ENCODE peak calls at places on chromosome 10, in nine cellular contexts. E, C, A, P, M, Z, X, H and O are unnamed samples.

GRCh38 chr10:23095966-23096813 is 811 bp downstream of the MSRB2 start:
- DNase-seq in Z (peak; percentile 78), M (peak; percentile 59), C (no peak), E (peak; percentile 35), P (no peak), H (peak; percentile 57), X (peak; percentile 86), A (peak; percentile 49), O (peak; percentile 26)

GRCh38 chr10:132291826-132292225 is 15.9 kb downstream of the STK32C start:
- DNase-seq in X (no peak), C (peak; percentile 16), M (no peak), P (no peak), H (no peak), A (no peak), Z (peak; percentile 16), E (no peak), O (no peak)

GRCh38 chr10:97596101-97597055 is 6.9 kb downstream of the C10orf62 start:
- DNase-seq in A (no peak), P (peak; percentile 15), Z (no peak), E (peak; percentile 94), M (peak; percentile 69), C (no peak), H (no peak), X (no peak), O (peak; percentile 50)

GRCh38 chr10:122286872-122287271 is 15.8 kb downstream of the BTBD16 start:
- DNase-seq in A (peak; percentile 86), X (peak; percentile 76), P (peak; percentile 48), Z (no peak), M (peak; percentile 60), H (no peak), C (no peak), E (no peak), O (peak; percentile 51)

GRCh38 chr10:100508691-100509150 is 10.9 kb downstream of the SEC31B start:
- DNase-seq in E (peak; percentile 67), Z (no peak), M (no peak), P (peak; percentile 24), H (peak; percentile 47), A (peak; percentile 76), C (peak; percentile 56), X (peak; percentile 46), O (no peak)

GRCh38 chr10:127971973-127972615 is 65.2 kb downstream of the PTPRE start:
- DNase-seq in E (no peak), X (peak; percentile 74), C (no peak), P (no peak), M (no peak), A (no peak), Z (no peak), H (no peak), O (no peak)

GRCh38 chr10:60572511-60573194 is 183.0 kb upstream of the ANK3 start:
- DNase-seq in H (peak; percentile 85), Z (peak; percentile 36), M (no peak), C (no peak), X (no peak), P (peak; percentile 47), E (peak; percentile 59), A (peak; percentile 82), O (peak; percentile 66)

GRCh38 chr10:64571053-64571452 is 1049.9 kb downstream of the REEP3 start:
- DNase-seq in X (no peak), C (no peak), E (no peak), H (no peak), P (no peak), Z (no peak), A (no peak), M (no peak), O (no peak)

GRCh38 chr10:21083861-21084260 is 186.8 kb upstream of the NEBL start:
- DNase-seq in C (no peak), Z (no peak), E (peak; percentile 85), A (no peak), H (no peak), M (no peak), X (no peak), P (no peak), O (peak; percentile 38)

GRCh38 chr10:44176311-44176710 is 208.6 kb downstream of the CXCL12 start:
- DNase-seq in C (no peak), M (no peak), E (no peak), X (no peak), P (no peak), H (no peak), Z (no peak), A (no peak), O (no peak)

GRCh38 chr10:130138479-130138866 is 2.3 kb downstream of the GLRX3 start:
- DNase-seq in C (no peak), P (no peak), A (no peak), X (no peak), H (no peak), M (no peak), Z (no peak), E (peak; percentile 100), O (no peak)

GRCh38 chr10:86512137-86512536 is 9.5 kb downstream of the WAPL start:
- DNase-seq in A (no peak), P (no peak), Z (no peak), X (no peak), M (no peak), E (no peak), H (no peak), C (no peak), O (no peak)

GRCh38 chr10:132487241-132488135 is 50.1 kb upstream of the INPP5A start:
- DNase-seq in X (no peak), C (no peak), A (no peak), M (no peak), E (no peak), Z (peak; percentile 35), P (no peak), H (no peak), O (no peak)

GRCh38 chr10:79380125-79380917 is 33.1 kb downstream of the PPIF start:
- DNase-seq in X (peak; percentile 91), M (peak; percentile 42), H (no peak), E (peak; percentile 21), Z (peak; percentile 65), P (no peak), C (no peak), A (no peak), O (no peak)

GRCh38 chr10:34088208-34088794 is 726.8 kb downstream of the PARD3 start:
- DNase-seq in P (no peak), H (no peak), E (no peak), X (no peak), C (no peak), A (no peak), Z (no peak), M (no peak), O (no peak)

GRCh38 chr10:110790913-110791525 is 80.7 kb upstream of the PDCD4 start:
- DNase-seq in Z (no peak), A (no peak), H (no peak), E (no peak), C (no peak), M (no peak), P (peak; percentile 29), X (peak; percentile 5), O (no peak)
- H3K4me3 ChIP-seq in Z (no peak overlapping the region), A (no peak overlapping the region), H (no peak overlapping the region), E (no peak overlapping the region), C (no peak overlapping the region), M (no peak overlapping the region), P (no peak overlapping the region), X (no peak overlapping the region), O (no peak overlapping the region)

GRCh38 chr10:48604408-48605263 is at the start of gene ARHGAP22:
- DNase-seq in E (no peak), X (peak; percentile 86), C (peak; percentile 35), A (no peak), Z (peak; percentile 58), H (peak; percentile 50), M (peak; percentile 66), P (no peak), O (no peak)

GRCh38 chr10:48604039-48604407 is 850 bp downstream of the ARHGAP22 start:
- DNase-seq in A (no peak), M (peak; percentile 16), C (peak; percentile 5), P (no peak), Z (no peak), E (no peak), H (no peak), X (peak; percentile 74), O (no peak)

GRCh38 chr10:48602401-48603135 is 2.3 kb downstream of the ARHGAP22 start:
- DNase-seq in X (peak; percentile 29), H (no peak), C (no peak), E (no peak), M (no peak), Z (no peak), P (no peak), A (no peak), O (no peak)

GRCh38 chr10:48605264-48605615 is 367 bp upstream of the ARHGAP22 start:
- DNase-seq in C (no peak), X (no peak), P (no peak), A (no peak), M (no peak), E (peak; percentile 38), Z (no peak), H (no peak), O (no peak)

DNA sequence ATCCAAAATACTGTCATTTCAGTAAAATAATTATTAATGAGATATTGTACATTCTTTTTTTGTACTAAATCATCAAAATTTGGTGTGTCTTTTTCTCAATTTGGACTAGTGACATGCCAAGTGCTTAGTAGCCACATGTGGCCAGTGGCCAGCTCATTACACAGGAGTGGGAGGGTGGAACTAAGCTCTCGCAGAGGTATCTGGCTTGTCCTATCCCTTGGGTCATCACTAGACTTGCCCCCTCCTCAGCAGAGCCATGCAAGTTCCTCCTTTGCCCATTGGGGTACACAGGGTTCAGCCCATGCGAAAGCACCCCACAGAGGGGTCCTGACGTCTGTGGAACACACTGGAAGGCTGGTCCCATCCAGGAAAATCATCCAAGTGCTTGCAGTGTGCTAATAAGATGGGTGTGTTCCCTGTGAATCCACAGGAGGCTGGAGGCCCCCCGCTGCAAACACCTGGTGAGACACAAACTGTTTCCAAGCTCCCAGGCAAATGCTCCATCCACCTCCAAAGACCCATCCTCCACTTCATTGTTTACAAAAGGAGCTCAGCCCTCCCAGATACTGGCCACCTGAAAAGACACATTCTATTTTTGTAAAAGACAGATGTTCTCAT is 1.3 kb downstream of the ARHGAP22 start:
- DNase-seq in M (peak; percentile 13), E (no peak), A (no peak), P (no peak), X (peak; percentile 56), H (no peak), Z (no peak), C (peak; percentile 38), O (no peak)
- H3K4me3 ChIP-seq in M (peak overlapping the region; percentile 52), E (no peak overlapping the region), A (no peak overlapping the region), P (peak overlapping the region; percentile 83), X (no peak overlapping the region), H (no peak overlapping the region), Z (no peak overlapping the region), C (no peak overlapping the region), O (peak overlapping the region; percentile 85)

GRCh38 chr10:75754096-75754495 is 322.7 kb downstream of the LRMDA start:
- DNase-seq in A (no peak), E (no peak), X (no peak), Z (no peak), M (no peak), P (no peak), C (no peak), H (no peak), O (no peak)
- H3K4me3 ChIP-seq in A (no peak overlapping the region), E (no peak overlapping the region), X (no peak overlapping the region), Z (no peak overlapping the region), M (no peak overlapping the region), P (no peak overlapping the region), C (no peak overlapping the region), H (no peak overlapping the region), O (no peak overlapping the region)

DNA sequence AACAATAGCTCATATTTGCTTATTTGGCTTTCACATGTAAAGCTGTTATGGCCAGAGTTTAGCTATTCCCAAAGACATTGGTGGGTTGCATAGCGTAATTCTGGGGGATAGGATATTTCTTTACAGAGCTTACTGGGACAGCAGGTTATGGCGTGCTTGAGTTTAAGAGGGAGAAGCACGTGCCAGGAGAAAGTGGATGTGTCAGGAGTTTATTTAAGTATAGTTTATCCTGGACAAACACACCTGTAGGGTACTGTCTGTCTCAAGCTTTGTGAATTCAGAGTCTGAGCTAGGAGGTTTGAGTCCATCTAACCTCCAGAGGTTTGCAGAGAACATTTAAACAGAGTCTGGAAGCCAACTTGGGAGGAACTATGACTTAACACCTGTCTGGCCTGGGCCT is 21.3 kb downstream of the GBF1 start:
- DNase-seq in Z (no peak), E (no peak), H (no peak), A (no peak), P (no peak), X (no peak), M (no peak), C (no peak), O (no peak)
- H3K4me3 ChIP-seq in Z (no peak overlapping the region), E (no peak overlapping the region), H (no peak overlapping the region), A (no peak overlapping the region), P (no peak overlapping the region), X (no peak overlapping the region), M (no peak overlapping the region), C (no peak overlapping the region), O (no peak overlapping the region)